ENCODE peak calls at places on chromosomes 16 and 17, in five cellular contexts. M, S, F, Y and Q are unnamed samples.

GRCh38 chr16:21081329-21081728 is 69.3 kb downstream of the DNAH3 start:
- DNase-seq in M (no peak), S (no peak), F (no peak), Y (no peak), Q (no peak)

GRCh38 chr17:9643611-9644010 is 1.7 kb upstream of the USP43 start:
- DNase-seq in M (no peak), S (no peak), F (no peak), Y (no peak), Q (no peak)

GRCh38 chr17:39651908-39652634 is 13.1 kb upstream of the TCAP start:
- DNase-seq in M (no peak), S (no peak), F (no peak), Y (no peak), Q (no peak)

GRCh38 chr17:75681289-75681688 is 14.2 kb downstream of the SAP30BP start:
- DNase-seq in M (no peak), S (no peak), F (no peak), Y (no peak), Q (no peak)

GRCh38 chr16:22308824-22309520 is 11.8 kb downstream of the POLR3E start:
- DNase-seq in M (no peak), S (no peak), F (no peak), Y (no peak), Q (no peak)

GRCh38 chr17:41211845-41212466 is 14.5 kb upstream of the KRTAP9-2 start:
- DNase-seq in M (no peak), S (no peak), F (peak), Y (peak), Q (no peak)

GRCh38 chr17:511001-511690 is 158.5 kb upstream of the RPH3AL start:
- DNase-seq in M (no peak), S (no peak), F (no peak), Y (peak), Q (no peak)

GRCh38 chr17:7250655-7251329 is 742 bp downstream of the CTDNEP1 start:
- DNase-seq in M (peak), S (no peak), F (no peak), Y (no peak), Q (no peak)

GRCh38 chr17:17911003-17911613 is 61.1 kb downstream of the TOM1L2 start:
- DNase-seq in M (peak), S (no peak), F (no peak), Y (no peak), Q (no peak)

GRCh38 chr16:87635541-87636049 is 33.3 kb downstream of the JPH3 start:
- DNase-seq in M (peak), S (no peak), F (peak), Y (no peak), Q (peak)

GRCh38 chr16:29881050-29881449 is 18.0 kb upstream of the CDIPT start:
- DNase-seq in M (no peak), S (no peak), F (no peak), Y (no peak), Q (no peak)

GRCh38 chr16:11224096-11224893 is 31.7 kb downstream of the SOCS1 start:
- DNase-seq in M (peak), S (no peak), F (no peak), Y (no peak), Q (no peak)